ENCODE peak calls at places on chromosomes 4 and X, in ten cellular contexts. One of them, this sample, is unnamed.

GRCh38 chrX:133229361-133229760 is 11.2 kb upstream of the TFDP3 start:
- DNase-seq in heart left ventricle: no peak
- DNase-seq in astrocyte: peak
- DNase-seq in OCI-LY7: no peak
- DNase-seq in cardiac muscle cell: no peak
- DNase-seq in brain microvascular endothelial cell: no peak
- DNase-seq in K562: no peak
- DNase-seq in neuronal stem cell: no peak
- DNase-seq in lower lobe of right lung: no peak
- DNase-seq in psoas muscle: no peak
- DNase-seq in this sample: no peak

GRCh38 chrX:15929231-15929630 is 74.6 kb upstream of the AP1S2 start:
- DNase-seq in heart left ventricle: no peak
- DNase-seq in neuronal stem cell: no peak
- DNase-seq in astrocyte: peak
- DNase-seq in psoas muscle: no peak
- DNase-seq in K562: no peak
- DNase-seq in brain microvascular endothelial cell: no peak
- DNase-seq in cardiac muscle cell: peak
- DNase-seq in OCI-LY7: no peak
- DNase-seq in lower lobe of right lung: no peak
- DNase-seq in this sample: no peak

GRCh38 chr4:122576261-122577188 is 44.3 kb downstream of the IL21 start:
- DNase-seq in heart left ventricle: no peak
- DNase-seq in astrocyte: no peak
- DNase-seq in psoas muscle: no peak
- DNase-seq in OCI-LY7: peak
- DNase-seq in K562: peak
- DNase-seq in lower lobe of right lung: no peak
- DNase-seq in neuronal stem cell: peak
- DNase-seq in brain microvascular endothelial cell: peak
- DNase-seq in cardiac muscle cell: peak
- DNase-seq in this sample: no peak

GRCh38 chr4:136934601-136935000 is 597.7 kb downstream of the PCDH18 start:
- DNase-seq in heart left ventricle: no peak
- DNase-seq in cardiac muscle cell: no peak
- DNase-seq in lower lobe of right lung: no peak
- DNase-seq in psoas muscle: no peak
- DNase-seq in K562: no peak
- DNase-seq in neuronal stem cell: no peak
- DNase-seq in astrocyte: no peak
- DNase-seq in brain microvascular endothelial cell: no peak
- DNase-seq in OCI-LY7: no peak
- DNase-seq in this sample: no peak

GRCh38 chr4:81786770-81787169 is 315.1 kb upstream of the RASGEF1B start:
- DNase-seq in K562: no peak
- DNase-seq in heart left ventricle: no peak
- DNase-seq in lower lobe of right lung: no peak
- DNase-seq in psoas muscle: no peak
- DNase-seq in neuronal stem cell: no peak
- DNase-seq in cardiac muscle cell: no peak
- DNase-seq in OCI-LY7: no peak
- DNase-seq in brain microvascular endothelial cell: no peak
- DNase-seq in astrocyte: no peak
- DNase-seq in this sample: no peak

GRCh38 chr4:166535865-166536264 is 662.8 kb downstream of the TLL1 start:
- DNase-seq in K562: no peak
- DNase-seq in OCI-LY7: no peak
- DNase-seq in psoas muscle: no peak
- DNase-seq in neuronal stem cell: no peak
- DNase-seq in lower lobe of right lung: no peak
- DNase-seq in brain microvascular endothelial cell: no peak
- DNase-seq in heart left ventricle: no peak
- DNase-seq in cardiac muscle cell: no peak
- DNase-seq in astrocyte: no peak
- DNase-seq in this sample: no peak

GRCh38 chr4:74874785-74875367 is 58.0 kb upstream of the PARM1 start:
- DNase-seq in heart left ventricle: peak
- DNase-seq in astrocyte: peak
- DNase-seq in brain microvascular endothelial cell: peak
- DNase-seq in psoas muscle: no peak
- DNase-seq in lower lobe of right lung: no peak
- DNase-seq in OCI-LY7: peak
- DNase-seq in cardiac muscle cell: peak
- DNase-seq in neuronal stem cell: peak
- DNase-seq in K562: peak
- DNase-seq in this sample: no peak

GRCh38 chr4:141011799-141012377 is 121.4 kb downstream of the RNF150 start:
- DNase-seq in lower lobe of right lung: no peak
- DNase-seq in K562: no peak
- DNase-seq in brain microvascular endothelial cell: no peak
- DNase-seq in neuronal stem cell: no peak
- DNase-seq in cardiac muscle cell: no peak
- DNase-seq in psoas muscle: peak
- DNase-seq in heart left ventricle: no peak
- DNase-seq in OCI-LY7: no peak
- DNase-seq in astrocyte: no peak
- DNase-seq in this sample: no peak

GRCh38 chr4:86099348-86099747 is 260.5 kb downstream of the MAPK10 start:
- DNase-seq in cardiac muscle cell: no peak
- DNase-seq in K562: peak
- DNase-seq in OCI-LY7: no peak
- DNase-seq in lower lobe of right lung: no peak
- DNase-seq in psoas muscle: no peak
- DNase-seq in brain microvascular endothelial cell: no peak
- DNase-seq in neuronal stem cell: no peak
- DNase-seq in astrocyte: no peak
- DNase-seq in heart left ventricle: no peak
- DNase-seq in this sample: no peak

GRCh38 chr4:21845663-21846062 is 102.9 kb downstream of the KCNIP4 start:
- DNase-seq in heart left ventricle: no peak
- DNase-seq in lower lobe of right lung: no peak
- DNase-seq in astrocyte: peak
- DNase-seq in psoas muscle: no peak
- DNase-seq in neuronal stem cell: no peak
- DNase-seq in brain microvascular endothelial cell: no peak
- DNase-seq in cardiac muscle cell: no peak
- DNase-seq in K562: no peak
- DNase-seq in OCI-LY7: no peak
- DNase-seq in this sample: no peak

GRCh38 chr4:183403486-183403885 is 41.0 kb upstream of the CDKN2AIP start:
- DNase-seq in astrocyte: no peak
- DNase-seq in heart left ventricle: no peak
- DNase-seq in cardiac muscle cell: no peak
- DNase-seq in neuronal stem cell: no peak
- DNase-seq in psoas muscle: no peak
- DNase-seq in OCI-LY7: no peak
- DNase-seq in K562: no peak
- DNase-seq in brain microvascular endothelial cell: no peak
- DNase-seq in lower lobe of right lung: no peak
- DNase-seq in this sample: no peak

GRCh38 chr4:183407635-183408463 is 36.6 kb upstream of the CDKN2AIP start:
- DNase-seq in astrocyte: no peak
- DNase-seq in heart left ventricle: no peak
- DNase-seq in OCI-LY7: no peak
- DNase-seq in psoas muscle: no peak
- DNase-seq in K562: no peak
- DNase-seq in cardiac muscle cell: no peak
- DNase-seq in brain microvascular endothelial cell: no peak
- DNase-seq in lower lobe of right lung: no peak
- DNase-seq in neuronal stem cell: no peak
- DNase-seq in this sample: no peak

GRCh38 chr4:183407128-183407585 is 37.3 kb upstream of the CDKN2AIP start:
- DNase-seq in psoas muscle: peak
- DNase-seq in heart left ventricle: peak
- DNase-seq in neuronal stem cell: peak
- DNase-seq in lower lobe of right lung: peak
- DNase-seq in astrocyte: peak
- DNase-seq in cardiac muscle cell: peak
- DNase-seq in K562: peak
- DNase-seq in OCI-LY7: peak
- DNase-seq in brain microvascular endothelial cell: peak
- DNase-seq in this sample: peak

GRCh38 chr4:183404016-183404415 is 40.4 kb upstream of the CDKN2AIP start:
- DNase-seq in brain microvascular endothelial cell: no peak
- DNase-seq in cardiac muscle cell: no peak
- DNase-seq in OCI-LY7: no peak
- DNase-seq in K562: no peak
- DNase-seq in lower lobe of right lung: no peak
- DNase-seq in heart left ventricle: no peak
- DNase-seq in astrocyte: no peak
- DNase-seq in psoas muscle: no peak
- DNase-seq in neuronal stem cell: no peak
- DNase-seq in this sample: no peak

GRCh38 chr4:183405371-183405770 is 39.1 kb upstream of the CDKN2AIP start:
- DNase-seq in OCI-LY7: no peak
- DNase-seq in astrocyte: no peak
- DNase-seq in heart left ventricle: no peak
- DNase-seq in neuronal stem cell: no peak
- DNase-seq in cardiac muscle cell: no peak
- DNase-seq in lower lobe of right lung: no peak
- DNase-seq in brain microvascular endothelial cell: no peak
- DNase-seq in K562: no peak
- DNase-seq in psoas muscle: no peak
- DNase-seq in this sample: no peak
- H3K27ac ChIP-seq in OCI-LY7: no peak
- H3K27ac ChIP-seq in astrocyte: no peak
- H3K27ac ChIP-seq in heart left ventricle: no peak
- H3K27ac ChIP-seq in neuronal stem cell: no peak
- H3K27ac ChIP-seq in cardiac muscle cell: no peak
- H3K27ac ChIP-seq in lower lobe of right lung: no peak
- H3K27ac ChIP-seq in brain microvascular endothelial cell: no peak
- H3K27ac ChIP-seq in K562: no peak
- H3K27ac ChIP-seq in psoas muscle: no peak
- H3K27ac ChIP-seq in this sample: no peak

DNA sequence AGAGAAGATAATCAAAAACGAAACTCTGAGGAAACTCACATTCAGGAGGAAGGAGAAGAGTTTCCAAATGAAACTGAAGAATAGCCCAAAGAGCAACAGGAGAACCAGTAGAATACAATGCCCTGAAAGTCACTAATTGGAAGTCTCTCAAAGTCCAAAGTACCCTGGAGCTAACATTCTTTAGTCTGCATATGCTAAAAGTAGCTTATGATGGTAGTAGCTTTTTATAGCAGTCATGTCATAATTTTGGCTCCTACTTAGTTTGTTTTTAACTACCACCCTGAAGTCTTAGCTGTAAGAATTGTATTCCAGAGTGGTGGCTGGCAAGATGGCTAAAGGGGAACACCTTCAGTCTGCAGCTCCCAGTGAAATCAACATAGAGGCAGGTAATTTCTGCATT is 100.3 kb upstream of the FGF16 start:
- DNase-seq in K562: no peak
- DNase-seq in astrocyte: no peak
- DNase-seq in neuronal stem cell: no peak
- DNase-seq in OCI-LY7: no peak
- DNase-seq in heart left ventricle: no peak
- DNase-seq in lower lobe of right lung: no peak
- DNase-seq in cardiac muscle cell: no peak
- DNase-seq in psoas muscle: no peak
- DNase-seq in brain microvascular endothelial cell: no peak
- DNase-seq in this sample: no peak
- H3K27ac ChIP-seq in K562: no peak
- H3K27ac ChIP-seq in astrocyte: no peak
- H3K27ac ChIP-seq in neuronal stem cell: no peak
- H3K27ac ChIP-seq in OCI-LY7: no peak
- H3K27ac ChIP-seq in heart left ventricle: no peak
- H3K27ac ChIP-seq in lower lobe of right lung: no peak
- H3K27ac ChIP-seq in cardiac muscle cell: no peak
- H3K27ac ChIP-seq in psoas muscle: no peak
- H3K27ac ChIP-seq in brain microvascular endothelial cell: no peak
- H3K27ac ChIP-seq in this sample: no peak

GRCh38 chr4:76380561-76380960 is 40.4 kb downstream of the CCDC158 start:
- DNase-seq in heart left ventricle: no peak
- DNase-seq in astrocyte: no peak
- DNase-seq in K562: no peak
- DNase-seq in OCI-LY7: no peak
- DNase-seq in cardiac muscle cell: no peak
- DNase-seq in brain microvascular endothelial cell: no peak
- DNase-seq in lower lobe of right lung: no peak
- DNase-seq in psoas muscle: no peak
- DNase-seq in neuronal stem cell: no peak
- DNase-seq in this sample: no peak
- H3K27ac ChIP-seq in heart left ventricle: no peak
- H3K27ac ChIP-seq in astrocyte: no peak
- H3K27ac ChIP-seq in K562: no peak
- H3K27ac ChIP-seq in OCI-LY7: no peak
- H3K27ac ChIP-seq in cardiac muscle cell: no peak
- H3K27ac ChIP-seq in brain microvascular endothelial cell: no peak
- H3K27ac ChIP-seq in lower lobe of right lung: no peak
- H3K27ac ChIP-seq in psoas muscle: no peak
- H3K27ac ChIP-seq in neuronal stem cell: no peak
- H3K27ac ChIP-seq in this sample: no peak

GRCh38 chrX:19725545-19726102 is 161.8 kb downstream of the SH3KBP1 start:
- DNase-seq in astrocyte: no peak
- DNase-seq in brain microvascular endothelial cell: no peak
- DNase-seq in heart left ventricle: no peak
- DNase-seq in OCI-LY7: no peak
- DNase-seq in psoas muscle: no peak
- DNase-seq in K562: no peak
- DNase-seq in neuronal stem cell: no peak
- DNase-seq in cardiac muscle cell: no peak
- DNase-seq in lower lobe of right lung: peak
- DNase-seq in this sample: no peak

GRCh38 chrX:19728083-19728648 is 159.2 kb downstream of the SH3KBP1 start:
- DNase-seq in psoas muscle: no peak
- DNase-seq in astrocyte: no peak
- DNase-seq in brain microvascular endothelial cell: no peak
- DNase-seq in K562: no peak
- DNase-seq in OCI-LY7: no peak
- DNase-seq in lower lobe of right lung: no peak
- DNase-seq in heart left ventricle: no peak
- DNase-seq in neuronal stem cell: no peak
- DNase-seq in cardiac muscle cell: no peak
- DNase-seq in this sample: no peak

GRCh38 chrX:19731307-19731706 is 156.1 kb downstream of the SH3KBP1 start:
- DNase-seq in psoas muscle: no peak
- DNase-seq in neuronal stem cell: no peak
- DNase-seq in brain microvascular endothelial cell: no peak
- DNase-seq in OCI-LY7: no peak
- DNase-seq in heart left ventricle: no peak
- DNase-seq in cardiac muscle cell: no peak
- DNase-seq in K562: no peak
- DNase-seq in lower lobe of right lung: no peak
- DNase-seq in astrocyte: no peak
- DNase-seq in this sample: no peak

GRCh38 chrX:19728915-19729314 is 158.5 kb downstream of the SH3KBP1 start:
- DNase-seq in cardiac muscle cell: no peak
- DNase-seq in astrocyte: peak
- DNase-seq in lower lobe of right lung: no peak
- DNase-seq in neuronal stem cell: no peak
- DNase-seq in K562: no peak
- DNase-seq in brain microvascular endothelial cell: peak
- DNase-seq in OCI-LY7: no peak
- DNase-seq in heart left ventricle: no peak
- DNase-seq in psoas muscle: no peak
- DNase-seq in this sample: no peak

DNA sequence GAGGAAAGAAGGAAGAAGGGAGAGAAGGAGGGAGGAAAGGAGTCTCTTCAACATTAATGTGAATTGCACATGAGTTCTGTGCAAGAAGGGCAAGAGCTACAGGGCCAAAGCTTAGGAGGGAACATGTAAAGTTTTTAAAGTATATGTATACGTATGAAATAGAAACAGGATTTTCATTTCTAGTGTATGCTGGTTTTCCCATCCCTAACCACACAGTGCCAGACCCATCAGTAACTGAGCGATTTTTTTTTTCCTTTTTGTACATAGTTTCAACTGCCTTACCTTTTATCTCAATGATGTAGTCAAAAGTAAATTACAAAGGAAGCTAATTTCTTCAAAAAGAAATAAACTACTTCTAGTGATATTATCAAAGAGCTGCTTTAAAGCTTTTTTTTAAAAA is 157.6 kb downstream of the SH3KBP1 start:
- DNase-seq in psoas muscle: no peak
- DNase-seq in brain microvascular endothelial cell: no peak
- DNase-seq in K562: no peak
- DNase-seq in cardiac muscle cell: no peak
- DNase-seq in astrocyte: no peak
- DNase-seq in neuronal stem cell: no peak
- DNase-seq in lower lobe of right lung: no peak
- DNase-seq in heart left ventricle: no peak
- DNase-seq in OCI-LY7: no peak
- DNase-seq in this sample: no peak
- H3K27ac ChIP-seq in psoas muscle: no peak
- H3K27ac ChIP-seq in brain microvascular endothelial cell: no peak
- H3K27ac ChIP-seq in K562: no peak
- H3K27ac ChIP-seq in cardiac muscle cell: no peak
- H3K27ac ChIP-seq in astrocyte: no peak
- H3K27ac ChIP-seq in neuronal stem cell: no peak
- H3K27ac ChIP-seq in lower lobe of right lung: no peak
- H3K27ac ChIP-seq in heart left ventricle: no peak
- H3K27ac ChIP-seq in OCI-LY7: no peak
- H3K27ac ChIP-seq in this sample: no peak